ENCODE peak calls at places on chromosome 14, in seven cellular contexts. Q, Y, L, E, U, F and N are unnamed samples.

GRCh38 chr14:104447750-104448149 is 131.8 kb upstream of the C14orf180 start:
- DNase-seq in Q (no peak), Y (no peak), L (no peak), E (no peak), U (no peak), F (no peak), N (no peak)

GRCh38 chr14:30210630-30211029 is 283.0 kb upstream of the PRKD1 start:
- DNase-seq in Q (no peak), Y (no peak), L (no peak), E (peak; percentile 29), U (peak; percentile 53), F (no peak), N (no peak)

GRCh38 chr14:49134940-49135339 is 451.2 kb downstream of the RPS29 start:
- DNase-seq in Q (no peak), Y (no peak), L (no peak), E (no peak), U (no peak), F (no peak), N (no peak)

GRCh38 chr14:65373671-65374039 is 38.9 kb upstream of the FUT8 start:
- DNase-seq in Q (no peak), Y (no peak), L (peak; percentile 29), E (no peak), U (no peak), F (no peak), N (no peak)

GRCh38 chr14:76768671-76769500 is 7.6 kb downstream of the VASH1 start:
- DNase-seq in Q (no peak), Y (no peak), L (no peak), E (no peak), U (no peak), F (no peak), N (no peak)

GRCh38 chr14:106850913-106851825 is 1324.8 kb downstream of the TMEM121 start:
- DNase-seq in Q (no peak), Y (no peak), L (no peak), E (no peak), U (no peak), F (no peak), N (peak; percentile 64)

GRCh38 chr14:54350196-54350595 is 46.6 kb upstream of the CDKN3 start:
- DNase-seq in Q (no peak), Y (no peak), L (no peak), E (no peak), U (no peak), F (no peak), N (no peak)

GRCh38 chr14:68625366-68626090 is 167.3 kb downstream of the ZFP36L1 start:
- DNase-seq in Q (no peak), Y (no peak), L (no peak), E (no peak), U (no peak), F (no peak), N (no peak)

GRCh38 chr14:32531942-32532341 is 202.8 kb downstream of the AKAP6 start:
- DNase-seq in Q (no peak), Y (no peak), L (no peak), E (no peak), U (no peak), F (no peak), N (no peak)

GRCh38 chr14:20794644-20795369 is 7.8 kb downstream of the RNASE1 start:
- DNase-seq in Q (no peak), Y (no peak), L (no peak), E (no peak), U (no peak), F (no peak), N (no peak)

GRCh38 chr14:59631237-59631636 is 54.6 kb upstream of the CCDC175 start:
- DNase-seq in Q (no peak), Y (no peak), L (no peak), E (peak; percentile 1), U (no peak), F (no peak), N (peak; percentile 12)

GRCh38 chr14:32259368-32260013 is 56.4 kb upstream of the RNU6-8 start:
- DNase-seq in Q (no peak), Y (no peak), L (no peak), E (peak; percentile 31), U (peak; percentile 91), F (no peak), N (peak; percentile 84)

GRCh38 chr14:29421156-29421728 is 506.4 kb downstream of the PRKD1 start:
- DNase-seq in Q (no peak), Y (no peak), L (no peak), E (no peak), U (no peak), F (no peak), N (no peak)

GRCh38 chr14:103528158-103528511 is 861 bp upstream of the TRMT61A start:
- DNase-seq in Q (no peak), Y (peak; percentile 21), L (peak; percentile 49), E (no peak), U (no peak), F (no peak), N (no peak)

DNA sequence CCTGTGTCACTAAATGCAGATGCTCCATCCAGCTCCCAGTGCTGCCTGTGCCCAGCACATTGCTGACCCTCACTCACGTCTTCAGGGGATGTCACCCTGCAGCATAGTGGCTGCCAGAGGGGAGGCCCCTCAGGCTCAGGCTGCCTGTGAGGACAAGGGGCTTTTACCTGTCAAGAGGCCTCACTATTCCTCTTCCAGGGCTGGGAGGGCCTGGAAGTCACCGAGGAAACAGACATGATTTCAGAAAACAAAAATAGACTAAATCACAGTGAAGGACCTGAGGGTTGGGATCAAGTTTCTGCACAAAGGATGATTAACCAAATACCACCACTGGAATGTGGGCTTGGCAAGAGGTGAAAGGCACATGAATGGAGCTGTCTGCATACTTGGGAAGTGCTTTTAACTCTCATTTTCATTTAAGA is 1202.3 kb downstream of the BCL11B start:
- DNase-seq in Q (no peak), Y (no peak), L (no peak), E (no peak), U (peak; percentile 96), F (no peak), N (no peak)
- TF ChIP-seq CTCF in Q (no peak), Y (no peak), L (no peak), E (no peak), U (no peak), F (no peak), N (no peak)

DNA sequence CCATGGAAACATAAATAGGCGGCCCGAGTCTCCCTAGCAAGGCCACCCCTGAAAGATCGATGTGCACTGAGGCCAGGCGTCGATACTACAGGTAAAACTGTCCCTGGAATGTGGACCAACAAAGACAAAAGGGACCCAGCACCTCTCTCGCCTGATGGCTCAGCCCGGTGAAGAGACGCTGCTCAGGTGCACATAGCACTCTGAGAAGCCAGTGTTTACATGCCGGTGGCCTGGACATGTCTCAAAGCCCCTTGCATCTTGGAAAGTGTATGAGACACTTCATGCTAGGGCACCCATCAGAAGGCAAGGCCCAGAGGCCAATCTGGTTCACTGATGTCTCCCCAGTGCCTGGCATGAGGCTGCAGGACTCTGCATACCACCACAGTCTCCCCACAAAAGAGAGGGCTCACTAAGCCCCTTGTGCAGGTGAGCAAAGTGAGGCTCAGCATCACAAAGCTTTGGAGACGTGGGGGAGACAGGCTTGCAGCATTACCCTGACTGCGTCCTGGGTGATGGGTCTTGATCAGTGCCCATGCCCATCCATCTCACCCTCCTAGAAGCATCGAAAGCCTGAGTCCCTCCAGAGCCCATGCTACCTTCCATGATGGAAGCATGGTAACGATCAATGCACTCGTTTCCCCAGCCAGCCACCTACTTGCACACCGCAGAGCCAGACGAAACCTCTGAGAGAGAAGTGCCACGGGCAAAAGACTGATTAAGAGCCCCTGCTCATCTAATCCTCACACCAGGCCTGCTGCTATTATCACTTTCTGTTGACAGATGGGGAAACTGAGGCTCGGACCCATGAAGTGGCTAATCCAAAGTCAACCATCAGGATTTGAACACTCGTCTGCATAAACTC is 16.1 kb downstream of the BCL11B start:
- DNase-seq in Q (no peak), Y (no peak), L (no peak), E (no peak), U (no peak), F (no peak), N (no peak)
- H3K4me3 ChIP-seq in Q (no peak overlapping the region), Y (no peak overlapping the region), L (no peak overlapping the region), E (no peak overlapping the region), U (no peak overlapping the region), F (no peak overlapping the region), N (no peak overlapping the region)

DNA sequence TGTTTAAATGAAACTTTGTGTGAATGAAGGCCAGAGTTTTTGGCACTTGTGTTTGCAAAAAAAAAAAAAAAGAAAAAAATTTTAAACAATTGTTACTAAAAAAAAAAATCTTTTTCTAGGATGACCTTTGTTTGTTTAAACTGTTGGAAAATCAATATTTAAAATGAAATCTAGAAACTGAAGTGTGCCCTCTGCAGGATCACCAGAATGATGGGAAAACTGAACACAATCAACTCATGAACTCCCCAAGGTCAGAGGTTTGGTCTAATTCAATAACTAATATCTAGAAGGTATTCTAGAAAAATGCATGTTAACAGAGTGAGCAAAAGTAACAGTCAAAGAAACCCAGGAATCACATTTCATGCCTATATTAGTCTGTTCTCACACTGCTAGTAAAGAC is 448.9 kb downstream of the FLRT2 start:
- DNase-seq in Q (no peak), Y (no peak), L (no peak), E (no peak), U (no peak), F (no peak), N (no peak)
- TF ChIP-seq CTCF in Q (no peak), Y (no peak), L (no peak), E (no peak), U (no peak), F (no peak), N (no peak)

GRCh38 chr14:37198907-37199306 is 1.2 kb downstream of the MIPOL1 start:
- DNase-seq in Q (no peak), Y (no peak), L (no peak), E (no peak), U (no peak), F (no peak), N (no peak)

GRCh38 chr14:37195327-37195726 is 2.4 kb upstream of the MIPOL1 start:
- DNase-seq in Q (no peak), Y (no peak), L (no peak), E (peak; percentile 35), U (peak; percentile 92), F (no peak), N (no peak)

GRCh38 chr14:37197421-37198272 is at the start of gene MIPOL1:
- DNase-seq in Q (no peak), Y (peak; percentile 90), L (peak; percentile 88), E (peak; percentile 91), U (peak; percentile 77), F (peak; percentile 73), N (no peak)

GRCh38 chr14:37198273-37198598 is 499 bp downstream of the MIPOL1 start:
- DNase-seq in Q (no peak), Y (no peak), L (no peak), E (no peak), U (peak; percentile 27), F (no peak), N (no peak)

DNA sequence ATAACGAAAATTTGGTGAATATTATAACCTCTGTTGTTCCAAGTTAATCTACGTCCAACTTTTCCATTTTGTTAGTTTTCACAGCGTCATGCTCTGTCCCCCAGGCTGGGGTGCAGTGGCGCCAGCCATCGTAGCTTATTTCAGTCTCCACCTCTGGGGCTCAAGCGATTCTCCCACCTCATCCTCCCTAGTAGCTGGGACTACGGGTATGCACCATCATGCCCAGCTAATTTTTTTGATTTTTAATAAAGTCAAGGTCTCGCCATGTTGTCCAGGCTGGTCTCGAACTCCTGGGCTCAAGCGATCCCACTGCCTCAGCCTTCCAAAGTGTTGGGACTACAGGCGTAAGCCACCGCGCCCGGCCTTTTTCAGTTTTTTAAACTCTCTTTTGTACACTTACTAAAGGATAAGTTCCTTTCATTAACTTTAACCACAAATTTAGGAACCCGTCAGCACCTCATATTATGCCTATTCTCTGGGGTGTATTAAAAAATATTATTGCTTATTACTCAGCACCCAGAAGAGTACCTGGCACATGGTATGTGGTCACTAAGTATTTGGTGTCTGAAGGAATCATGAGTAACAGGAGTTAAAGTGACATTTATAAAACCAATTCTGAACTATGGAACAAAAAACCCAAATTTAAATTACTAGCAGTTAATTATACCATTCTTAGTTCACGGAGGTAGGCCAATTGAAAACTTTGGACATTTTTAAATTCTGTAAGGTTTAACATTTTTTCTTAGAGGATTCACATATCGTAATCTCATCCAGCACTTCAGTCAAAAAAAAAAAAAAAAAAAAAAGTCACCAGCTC is 925 bp upstream of the MIPOL1 start:
- DNase-seq in Q (no peak), Y (no peak), L (no peak), E (no peak), U (peak; percentile 19), F (no peak), N (no peak)
- H3K4me3 ChIP-seq in Q (peak overlapping the region; percentile 83), Y (peak overlapping the region; percentile 81), L (peak overlapping the region; percentile 69), E (peak overlapping the region; percentile 80), U (peak overlapping the region; percentile 55), F (peak overlapping the region; percentile 62), N (no peak overlapping the region)